ENCODE peak calls at places on chromosomes 3 and 15, in nine cellular contexts. One of them, this sample, is unnamed.

GRCh38 chr3:127967296-127967695 is 52.3 kb downstream of the KBTBD12 start:
- DNase-seq in MM.1S: no peak
- DNase-seq in gastrocnemius medialis: no peak
- DNase-seq in endothelial cell: no peak
- DNase-seq in HFF-Myc: no peak
- DNase-seq in fibroblast of the aortic adventitia: peak
- DNase-seq in BJ: no peak
- DNase-seq in ovary: no peak
- DNase-seq in sigmoid colon: no peak
- DNase-seq in this sample: no peak

GRCh38 chr15:42156266-42156922 is at the start of gene PLA2G4F:
- DNase-seq in MM.1S: peak
- DNase-seq in gastrocnemius medialis: peak
- DNase-seq in endothelial cell: no peak
- DNase-seq in HFF-Myc: no peak
- DNase-seq in fibroblast of the aortic adventitia: no peak
- DNase-seq in BJ: no peak
- DNase-seq in ovary: no peak
- DNase-seq in sigmoid colon: no peak
- DNase-seq in this sample: no peak

GRCh38 chr15:72468103-72468502 is 6.0 kb upstream of the ARIH1 start:
- DNase-seq in MM.1S: no peak
- DNase-seq in gastrocnemius medialis: no peak
- DNase-seq in endothelial cell: no peak
- DNase-seq in HFF-Myc: no peak
- DNase-seq in fibroblast of the aortic adventitia: no peak
- DNase-seq in BJ: no peak
- DNase-seq in ovary: no peak
- DNase-seq in sigmoid colon: no peak
- DNase-seq in this sample: no peak

GRCh38 chr3:30549600-30549999 is 56.8 kb upstream of the TGFBR2 start:
- DNase-seq in MM.1S: no peak
- DNase-seq in gastrocnemius medialis: no peak
- DNase-seq in endothelial cell: no peak
- DNase-seq in HFF-Myc: no peak
- DNase-seq in fibroblast of the aortic adventitia: no peak
- DNase-seq in BJ: no peak
- DNase-seq in ovary: no peak
- DNase-seq in sigmoid colon: no peak
- DNase-seq in this sample: no peak

GRCh38 chr15:75786564-75786925 is 56.7 kb upstream of the UBE2Q2 start:
- DNase-seq in MM.1S: no peak
- DNase-seq in gastrocnemius medialis: no peak
- DNase-seq in endothelial cell: no peak
- DNase-seq in HFF-Myc: no peak
- DNase-seq in fibroblast of the aortic adventitia: no peak
- DNase-seq in BJ: no peak
- DNase-seq in ovary: no peak
- DNase-seq in sigmoid colon: peak
- DNase-seq in this sample: no peak

GRCh38 chr15:70596354-70597055 is 166.9 kb downstream of the UACA start:
- DNase-seq in MM.1S: no peak
- DNase-seq in gastrocnemius medialis: no peak
- DNase-seq in endothelial cell: no peak
- DNase-seq in HFF-Myc: peak
- DNase-seq in fibroblast of the aortic adventitia: peak
- DNase-seq in BJ: peak
- DNase-seq in ovary: no peak
- DNase-seq in sigmoid colon: no peak
- DNase-seq in this sample: no peak

GRCh38 chr3:14175383-14176037 is 2.9 kb downstream of the XPC start:
- DNase-seq in MM.1S: peak
- DNase-seq in gastrocnemius medialis: no peak
- DNase-seq in endothelial cell: no peak
- DNase-seq in HFF-Myc: no peak
- DNase-seq in fibroblast of the aortic adventitia: peak
- DNase-seq in BJ: no peak
- DNase-seq in ovary: no peak
- DNase-seq in sigmoid colon: no peak
- DNase-seq in this sample: no peak

GRCh38 chr3:74643636-74644035 is 29.2 kb upstream of the CNTN3 start:
- DNase-seq in MM.1S: no peak
- DNase-seq in gastrocnemius medialis: peak
- DNase-seq in endothelial cell: peak
- DNase-seq in HFF-Myc: no peak
- DNase-seq in fibroblast of the aortic adventitia: no peak
- DNase-seq in BJ: no peak
- DNase-seq in ovary: peak
- DNase-seq in sigmoid colon: peak
- DNase-seq in this sample: no peak

GRCh38 chr3:153160451-153161137 is 1.4 kb upstream of the RAP2B start:
- DNase-seq in MM.1S: peak
- DNase-seq in gastrocnemius medialis: peak
- DNase-seq in endothelial cell: peak
- DNase-seq in HFF-Myc: peak
- DNase-seq in fibroblast of the aortic adventitia: peak
- DNase-seq in BJ: no peak
- DNase-seq in ovary: peak
- DNase-seq in sigmoid colon: peak
- DNase-seq in this sample: peak

GRCh38 chr15:76987896-76988860 is 6.7 kb upstream of the PSTPIP1 start:
- DNase-seq in MM.1S: no peak
- DNase-seq in gastrocnemius medialis: peak
- DNase-seq in endothelial cell: no peak
- DNase-seq in HFF-Myc: no peak
- DNase-seq in fibroblast of the aortic adventitia: no peak
- DNase-seq in BJ: no peak
- DNase-seq in ovary: no peak
- DNase-seq in sigmoid colon: peak
- DNase-seq in this sample: peak

GRCh38 chr3:185558395-185558794 is 6.0 kb upstream of the LIPH start:
- DNase-seq in MM.1S: no peak
- DNase-seq in gastrocnemius medialis: no peak
- DNase-seq in endothelial cell: no peak
- DNase-seq in HFF-Myc: no peak
- DNase-seq in fibroblast of the aortic adventitia: no peak
- DNase-seq in BJ: no peak
- DNase-seq in ovary: no peak
- DNase-seq in sigmoid colon: no peak
- DNase-seq in this sample: no peak

GRCh38 chr15:70362911-70363310 is 265.2 kb upstream of the TLE3 start:
- DNase-seq in MM.1S: no peak
- DNase-seq in gastrocnemius medialis: no peak
- DNase-seq in endothelial cell: peak
- DNase-seq in HFF-Myc: no peak
- DNase-seq in fibroblast of the aortic adventitia: peak
- DNase-seq in BJ: no peak
- DNase-seq in ovary: peak
- DNase-seq in sigmoid colon: peak
- DNase-seq in this sample: peak

GRCh38 chr3:166760114-166760513 is 620.0 kb downstream of the ZBBX start:
- DNase-seq in MM.1S: no peak
- DNase-seq in gastrocnemius medialis: no peak
- DNase-seq in endothelial cell: no peak
- DNase-seq in HFF-Myc: no peak
- DNase-seq in fibroblast of the aortic adventitia: no peak
- DNase-seq in BJ: no peak
- DNase-seq in ovary: no peak
- DNase-seq in sigmoid colon: no peak
- DNase-seq in this sample: no peak

GRCh38 chr3:166764698-166765318 is 615.3 kb downstream of the ZBBX start:
- DNase-seq in MM.1S: no peak
- DNase-seq in gastrocnemius medialis: no peak
- DNase-seq in endothelial cell: no peak
- DNase-seq in HFF-Myc: no peak
- DNase-seq in fibroblast of the aortic adventitia: no peak
- DNase-seq in BJ: no peak
- DNase-seq in ovary: no peak
- DNase-seq in sigmoid colon: no peak
- DNase-seq in this sample: no peak
- TF ChIP-seq CTCF in MM.1S: no peak
- TF ChIP-seq CTCF in gastrocnemius medialis: no peak
- TF ChIP-seq CTCF in endothelial cell: no peak
- TF ChIP-seq CTCF in HFF-Myc: no peak
- TF ChIP-seq CTCF in fibroblast of the aortic adventitia: no peak
- TF ChIP-seq CTCF in BJ: no peak
- TF ChIP-seq CTCF in ovary: no peak
- TF ChIP-seq CTCF in sigmoid colon: no peak
- TF ChIP-seq CTCF in this sample: no peak

GRCh38 chr3:108320746-108321350 is 24.5 kb downstream of the HHLA2 start:
- DNase-seq in MM.1S: no peak
- DNase-seq in gastrocnemius medialis: no peak
- DNase-seq in endothelial cell: no peak
- DNase-seq in HFF-Myc: no peak
- DNase-seq in fibroblast of the aortic adventitia: no peak
- DNase-seq in BJ: no peak
- DNase-seq in ovary: no peak
- DNase-seq in sigmoid colon: no peak
- DNase-seq in this sample: no peak

GRCh38 chr3:108312656-108313055 is 16.3 kb downstream of the HHLA2 start:
- DNase-seq in MM.1S: no peak
- DNase-seq in gastrocnemius medialis: no peak
- DNase-seq in endothelial cell: no peak
- DNase-seq in HFF-Myc: no peak
- DNase-seq in fibroblast of the aortic adventitia: peak
- DNase-seq in BJ: peak
- DNase-seq in ovary: no peak
- DNase-seq in sigmoid colon: no peak
- DNase-seq in this sample: no peak

GRCh38 chr3:108311797-108312196 is 15.4 kb downstream of the HHLA2 start:
- DNase-seq in MM.1S: no peak
- DNase-seq in gastrocnemius medialis: no peak
- DNase-seq in endothelial cell: no peak
- DNase-seq in HFF-Myc: no peak
- DNase-seq in fibroblast of the aortic adventitia: no peak
- DNase-seq in BJ: no peak
- DNase-seq in ovary: no peak
- DNase-seq in sigmoid colon: no peak
- DNase-seq in this sample: no peak

GRCh38 chr3:108319428-108320053 is 23.2 kb downstream of the HHLA2 start:
- DNase-seq in MM.1S: no peak
- DNase-seq in gastrocnemius medialis: no peak
- DNase-seq in endothelial cell: no peak
- DNase-seq in HFF-Myc: peak
- DNase-seq in fibroblast of the aortic adventitia: no peak
- DNase-seq in BJ: peak
- DNase-seq in ovary: no peak
- DNase-seq in sigmoid colon: no peak
- DNase-seq in this sample: no peak

GRCh38 chr3:108315767-108316301 is 19.5 kb downstream of the HHLA2 start:
- DNase-seq in MM.1S: no peak
- DNase-seq in gastrocnemius medialis: no peak
- DNase-seq in endothelial cell: no peak
- DNase-seq in HFF-Myc: no peak
- DNase-seq in fibroblast of the aortic adventitia: no peak
- DNase-seq in BJ: no peak
- DNase-seq in ovary: no peak
- DNase-seq in sigmoid colon: no peak
- DNase-seq in this sample: no peak
- TF ChIP-seq CTCF in MM.1S: no peak
- TF ChIP-seq CTCF in gastrocnemius medialis: no peak
- TF ChIP-seq CTCF in endothelial cell: no peak
- TF ChIP-seq CTCF in HFF-Myc: no peak
- TF ChIP-seq CTCF in fibroblast of the aortic adventitia: no peak
- TF ChIP-seq CTCF in BJ: no peak
- TF ChIP-seq CTCF in ovary: no peak
- TF ChIP-seq CTCF in sigmoid colon: no peak
- TF ChIP-seq CTCF in this sample: no peak

DNA sequence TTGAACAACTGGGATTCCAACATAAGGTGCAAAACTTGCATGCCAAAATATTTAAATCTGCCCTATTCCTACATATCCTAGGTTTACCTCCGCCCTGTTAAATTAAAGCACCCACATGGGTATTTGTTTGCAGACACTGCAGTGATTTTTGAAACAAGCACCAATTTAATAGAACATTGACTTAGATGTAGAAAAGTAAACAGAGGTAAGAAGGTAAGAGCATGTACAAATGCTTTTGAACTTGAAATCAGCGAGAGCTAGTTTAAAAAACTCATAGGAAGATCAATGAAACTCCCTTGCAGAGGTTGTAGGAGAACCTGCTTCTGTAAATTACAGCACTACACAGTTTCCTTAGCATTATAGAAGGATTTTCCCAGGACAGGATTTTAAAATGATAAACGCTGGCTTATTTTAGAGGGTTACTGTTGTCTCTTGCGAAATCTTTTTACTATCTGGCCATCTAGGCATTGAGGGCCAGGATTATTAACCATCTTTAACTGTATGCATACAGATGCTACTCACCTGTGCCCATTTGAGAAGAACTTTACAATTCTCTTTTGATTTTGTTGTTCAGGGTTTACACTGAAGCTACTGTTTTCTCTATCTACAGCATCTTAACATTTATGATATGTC is 284.8 kb downstream of the FEZF2 start:
- DNase-seq in MM.1S: no peak
- DNase-seq in gastrocnemius medialis: no peak
- DNase-seq in endothelial cell: no peak
- DNase-seq in HFF-Myc: no peak
- DNase-seq in fibroblast of the aortic adventitia: no peak
- DNase-seq in BJ: no peak
- DNase-seq in ovary: no peak
- DNase-seq in sigmoid colon: no peak
- DNase-seq in this sample: no peak
- TF ChIP-seq CTCF in MM.1S: no peak
- TF ChIP-seq CTCF in gastrocnemius medialis: no peak
- TF ChIP-seq CTCF in endothelial cell: no peak
- TF ChIP-seq CTCF in HFF-Myc: no peak
- TF ChIP-seq CTCF in fibroblast of the aortic adventitia: no peak
- TF ChIP-seq CTCF in BJ: no peak
- TF ChIP-seq CTCF in ovary: no peak
- TF ChIP-seq CTCF in sigmoid colon: no peak
- TF ChIP-seq CTCF in this sample: no peak

GRCh38 chr3:4978259-4978965 is 825 bp upstream of the BHLHE40 start:
- DNase-seq in MM.1S: peak
- DNase-seq in gastrocnemius medialis: peak
- DNase-seq in endothelial cell: peak
- DNase-seq in HFF-Myc: peak
- DNase-seq in fibroblast of the aortic adventitia: peak
- DNase-seq in BJ: peak
- DNase-seq in ovary: peak
- DNase-seq in sigmoid colon: peak
- DNase-seq in this sample: peak

GRCh38 chr3:4977001-4977888 is 2.0 kb upstream of the BHLHE40 start:
- DNase-seq in MM.1S: peak
- DNase-seq in gastrocnemius medialis: peak
- DNase-seq in endothelial cell: peak
- DNase-seq in HFF-Myc: no peak
- DNase-seq in fibroblast of the aortic adventitia: peak
- DNase-seq in BJ: no peak
- DNase-seq in ovary: peak
- DNase-seq in sigmoid colon: peak
- DNase-seq in this sample: peak

GRCh38 chr3:4978966-4979400 is 254 bp upstream of the BHLHE40 start:
- DNase-seq in MM.1S: peak
- DNase-seq in gastrocnemius medialis: peak
- DNase-seq in endothelial cell: peak
- DNase-seq in HFF-Myc: no peak
- DNase-seq in fibroblast of the aortic adventitia: peak
- DNase-seq in BJ: peak
- DNase-seq in ovary: peak
- DNase-seq in sigmoid colon: peak
- DNase-seq in this sample: peak

GRCh38 chr3:4979401-4980228 is at the start of gene BHLHE40:
- DNase-seq in MM.1S: no peak
- DNase-seq in gastrocnemius medialis: peak
- DNase-seq in endothelial cell: peak
- DNase-seq in HFF-Myc: no peak
- DNase-seq in fibroblast of the aortic adventitia: peak
- DNase-seq in BJ: no peak
- DNase-seq in ovary: peak
- DNase-seq in sigmoid colon: no peak
- DNase-seq in this sample: no peak

GRCh38 chr3:4977889-4978258 is 1.4 kb upstream of the BHLHE40 start:
- DNase-seq in MM.1S: no peak
- DNase-seq in gastrocnemius medialis: no peak
- DNase-seq in endothelial cell: no peak
- DNase-seq in HFF-Myc: no peak
- DNase-seq in fibroblast of the aortic adventitia: no peak
- DNase-seq in BJ: no peak
- DNase-seq in ovary: no peak
- DNase-seq in sigmoid colon: no peak
- DNase-seq in this sample: no peak
- TF ChIP-seq CTCF in MM.1S: no peak
- TF ChIP-seq CTCF in gastrocnemius medialis: no peak
- TF ChIP-seq CTCF in endothelial cell: no peak
- TF ChIP-seq CTCF in HFF-Myc: no peak
- TF ChIP-seq CTCF in fibroblast of the aortic adventitia: no peak
- TF ChIP-seq CTCF in BJ: no peak
- TF ChIP-seq CTCF in ovary: no peak
- TF ChIP-seq CTCF in sigmoid colon: no peak
- TF ChIP-seq CTCF in this sample: no peak

This sample was measured in GM13976.